ENCODE peak calls at places on chromosomes 13 and 19, in six cellular contexts. One of them, this sample, is unnamed.
A peak's percentile ranks its signal among the peaks of the same experiment; 100 is the strongest.

GRCh38 chr19:41297628-41298326 is 12.2 kb upstream of the CCDC97 start:
- DNase-seq in NCI-H1930: no peak
- DNase-seq in NCI-H748 treated with DMSO at 0.1 percent for 48 hours: no peak
- DNase-seq in mammary epithelial cell: no peak
- DNase-seq in breast epithelium: no peak
- DNase-seq in RWPE2: no peak
- DNase-seq in this sample: no peak

GRCh38 chr19:28296506-28296905 is 916.4 kb downstream of the UQCRFS1 start:
- DNase-seq in RWPE2: no peak
- DNase-seq in mammary epithelial cell: peak; percentile 33
- DNase-seq in breast epithelium: no peak
- DNase-seq in NCI-H748 treated with DMSO at 0.1 percent for 48 hours: no peak
- DNase-seq in NCI-H1930: no peak
- DNase-seq in this sample: no peak

GRCh38 chr13:46134961-46135522 is 30.2 kb upstream of the CPB2 start:
- DNase-seq in NCI-H1930: no peak
- DNase-seq in RWPE2: no peak
- DNase-seq in mammary epithelial cell: peak; percentile 93
- DNase-seq in NCI-H748 treated with DMSO at 0.1 percent for 48 hours: peak; percentile 93
- DNase-seq in breast epithelium: no peak
- DNase-seq in this sample: no peak

GRCh38 chr19:45305421-45305820 is 17.3 kb downstream of the CKM start:
- DNase-seq in NCI-H1930: no peak
- DNase-seq in mammary epithelial cell: no peak
- DNase-seq in NCI-H748 treated with DMSO at 0.1 percent for 48 hours: no peak
- DNase-seq in RWPE2: no peak
- DNase-seq in breast epithelium: no peak
- DNase-seq in this sample: no peak

GRCh38 chr13:98440390-98441055 is 136.4 kb downstream of the STK24 start:
- DNase-seq in mammary epithelial cell: no peak
- DNase-seq in breast epithelium: no peak
- DNase-seq in NCI-H748 treated with DMSO at 0.1 percent for 48 hours: no peak
- DNase-seq in NCI-H1930: no peak
- DNase-seq in RWPE2: no peak
- DNase-seq in this sample: no peak

GRCh38 chr13:54787754-54788153 is 1759.1 kb downstream of the OLFM4 start:
- DNase-seq in RWPE2: no peak
- DNase-seq in NCI-H748 treated with DMSO at 0.1 percent for 48 hours: no peak
- DNase-seq in NCI-H1930: no peak
- DNase-seq in breast epithelium: no peak
- DNase-seq in mammary epithelial cell: no peak
- DNase-seq in this sample: no peak

GRCh38 chr19:8575467-8575997 is 1.7 kb downstream of the MYO1F start:
- DNase-seq in NCI-H1930: no peak
- DNase-seq in RWPE2: no peak
- DNase-seq in NCI-H748 treated with DMSO at 0.1 percent for 48 hours: no peak
- DNase-seq in breast epithelium: no peak
- DNase-seq in mammary epithelial cell: no peak
- DNase-seq in this sample: peak; percentile 61

GRCh38 chr19:29287061-29287460 is 74.1 kb upstream of the UQCRFS1 start:
- DNase-seq in NCI-H1930: no peak
- DNase-seq in RWPE2: no peak
- DNase-seq in mammary epithelial cell: no peak
- DNase-seq in breast epithelium: no peak
- DNase-seq in NCI-H748 treated with DMSO at 0.1 percent for 48 hours: no peak
- DNase-seq in this sample: no peak

GRCh38 chr13:23378009-23378632 is 55.4 kb downstream of the SACS start:
- DNase-seq in RWPE2: peak; percentile 74
- DNase-seq in breast epithelium: no peak
- DNase-seq in mammary epithelial cell: peak; percentile 88
- DNase-seq in NCI-H1930: no peak
- DNase-seq in NCI-H748 treated with DMSO at 0.1 percent for 48 hours: no peak
- DNase-seq in this sample: no peak

GRCh38 chr13:51525567-51526165 is 58.6 kb upstream of the WDFY2 start:
- DNase-seq in NCI-H1930: no peak
- DNase-seq in mammary epithelial cell: peak; percentile 37
- DNase-seq in breast epithelium: no peak
- DNase-seq in NCI-H748 treated with DMSO at 0.1 percent for 48 hours: no peak
- DNase-seq in RWPE2: no peak
- DNase-seq in this sample: no peak

GRCh38 chr19:3968556-3969434 is 2.1 kb downstream of the DAPK3 start:
- DNase-seq in RWPE2: peak; percentile 89
- DNase-seq in NCI-H748 treated with DMSO at 0.1 percent for 48 hours: no peak
- DNase-seq in mammary epithelial cell: peak; percentile 92
- DNase-seq in breast epithelium: peak; percentile 88
- DNase-seq in NCI-H1930: no peak
- DNase-seq in this sample: peak; percentile 96

GRCh38 chr19:3627351-3627723 is 747 bp upstream of the CACTIN start:
- DNase-seq in NCI-H748 treated with DMSO at 0.1 percent for 48 hours: no peak
- DNase-seq in NCI-H1930: no peak
- DNase-seq in mammary epithelial cell: no peak
- DNase-seq in breast epithelium: no peak
- DNase-seq in RWPE2: no peak
- DNase-seq in this sample: no peak

GRCh38 chr19:50772408-50773311 is 2.4 kb downstream of the GPR32 start:
- DNase-seq in NCI-H1930: no peak
- DNase-seq in NCI-H748 treated with DMSO at 0.1 percent for 48 hours: peak; percentile 20
- DNase-seq in RWPE2: no peak
- DNase-seq in breast epithelium: no peak
- DNase-seq in mammary epithelial cell: no peak
- DNase-seq in this sample: no peak

GRCh38 chr19:31039151-31039550 is 310.1 kb downstream of the TSHZ3 start:
- DNase-seq in NCI-H748 treated with DMSO at 0.1 percent for 48 hours: no peak
- DNase-seq in breast epithelium: no peak
- DNase-seq in NCI-H1930: no peak
- DNase-seq in RWPE2: no peak
- DNase-seq in mammary epithelial cell: no peak
- DNase-seq in this sample: no peak

This sample was measured in right cardiac atrium.